ENCODE peak calls at places on chromosomes 4 and X, in five cellular contexts. B is stimulated activated CD8-positive, alpha-beta memory T cell treated with anti-CD3 and anti-CD28 coated beads, Interleukin-15, amount 100 ng/mL, for 24 hours; I is testis; T is HT1080; Q is fibroblast of lung. K is an unnamed sample.

GRCh38 chr4:53480909-53481308 is 103.5 kb downstream of the FIP1L1 start:
- DNase-seq in Q (no peak), I (no peak), T (no peak), B (no peak), K (no peak)

GRCh38 chrX:20481632-20482031 is 214.9 kb upstream of the RPS6KA3 start:
- DNase-seq in I (no peak), T (no peak), Q (no peak), B (no peak), K (no peak)

GRCh38 chr4:62912531-62912930 is 1496.7 kb downstream of the TECRL start:
- DNase-seq in T (no peak), B (no peak), Q (no peak), I (no peak), K (no peak)

GRCh38 chr4:6566582-6567190 is 8.3 kb upstream of the MAN2B2 start:
- DNase-seq in Q (no peak), B (no peak), I (no peak), T (no peak), K (no peak)

GRCh38 chrX:106898462-106898861 is 4.7 kb downstream of the RIPPLY1 start:
- DNase-seq in Q (peak), T (peak), I (peak), B (no peak), K (no peak)

GRCh38 chr4:11710484-11710883 is 281.8 kb upstream of the HS3ST1 start:
- DNase-seq in T (no peak), Q (no peak), I (no peak), B (no peak), K (no peak)

GRCh38 chr4:11602606-11603355 is 174.1 kb upstream of the HS3ST1 start:
- DNase-seq in T (no peak), I (no peak), B (no peak), Q (no peak), K (no peak)

GRCh38 chr4:105093975-105094374 is 52.7 kb upstream of the TET2 start:
- DNase-seq in B (no peak), I (no peak), Q (no peak), T (no peak), K (no peak)

GRCh38 chrX:10172867-10173266 is 16.1 kb downstream of the CLCN4 start:
- DNase-seq in B (no peak), T (no peak), Q (no peak), I (no peak), K (no peak)

GRCh38 chrX:118660085-118660484 is 67.3 kb upstream of the IL13RA1 start:
- DNase-seq in Q (no peak), I (no peak), T (no peak), B (no peak), K (no peak)

GRCh38 chr4:55218041-55218440 is 92.6 kb upstream of the KDR start:
- DNase-seq in B (no peak), T (no peak), Q (no peak), I (no peak), K (no peak)

GRCh38 chrX:104310084-104310483 is 55.4 kb upstream of the ESX1 start:
- DNase-seq in Q (peak), B (no peak), I (no peak), T (peak), K (no peak)

GRCh38 chrX:35380808-35381700 is 417.1 kb upstream of the MAGEB16 start:
- DNase-seq in I (peak), T (peak), B (no peak), Q (peak), K (no peak)

GRCh38 chr4:2364654-2365053 is 53.8 kb downstream of the ZFYVE28 start:
- DNase-seq in B (peak), I (peak), T (no peak), Q (peak), K (no peak)

GRCh38 chr4:56048621-56049427 is 100.1 kb downstream of the CEP135 start:
- DNase-seq in B (no peak), I (peak), Q (peak), T (peak), K (peak)

GRCh38 chrX:150533863-150534262 is 34.6 kb upstream of the MTM1 start:
- DNase-seq in T (peak), B (no peak), Q (no peak), I (no peak), K (no peak)

GRCh38 chrX:123138473-123138872 is 45.6 kb upstream of the GRIA3 start:
- DNase-seq in T (no peak), Q (no peak), B (no peak), I (no peak), K (no peak)

GRCh38 chrX:17606211-17606610 is 131.1 kb upstream of the SCML1 start:
- DNase-seq in B (no peak), T (no peak), Q (peak), I (no peak), K (no peak)

GRCh38 chr4:40912455-40913055 is 162.8 kb downstream of the NSUN7 start:
- DNase-seq in Q (no peak), T (no peak), B (no peak), I (no peak), K (no peak)